ENCODE peak calls at places on chromosomes 1 and 21, in four cellular contexts. One of them, this sample, is unnamed.

GRCh38 chr1:65174585-65174984 is 26.6 kb downstream of the AK4 start:
- DNase-seq in K562: no peak
- DNase-seq in GM12878: peak; percentile 84
- DNase-seq in HepG2: no peak
- DNase-seq in this sample: no peak

GRCh38 chr1:56452027-56453011 is 127.0 kb downstream of the PLPP3 start:
- DNase-seq in K562: no peak
- DNase-seq in GM12878: no peak
- DNase-seq in HepG2: no peak
- DNase-seq in this sample: no peak

GRCh38 chr1:13543451-13543911 is 29.7 kb upstream of the LRRC38 start:
- DNase-seq in K562: no peak
- DNase-seq in GM12878: no peak
- DNase-seq in HepG2: no peak
- DNase-seq in this sample: no peak

GRCh38 chr1:223106856-223107255 is 36.2 kb downstream of the TLR5 start:
- DNase-seq in K562: no peak
- DNase-seq in GM12878: no peak
- DNase-seq in HepG2: no peak
- DNase-seq in this sample: no peak

GRCh38 chr1:237431448-237431847 is 389.5 kb downstream of the RYR2 start:
- DNase-seq in K562: no peak
- DNase-seq in GM12878: no peak
- DNase-seq in HepG2: no peak
- DNase-seq in this sample: no peak

GRCh38 chr1:218886472-218886871 is 287.2 kb upstream of the LYPLAL1 start:
- DNase-seq in K562: no peak
- DNase-seq in GM12878: no peak
- DNase-seq in HepG2: no peak
- DNase-seq in this sample: no peak

GRCh38 chr21:28832013-28832714 is 160.5 kb downstream of the LTN1 start:
- DNase-seq in K562: peak; percentile 15
- DNase-seq in GM12878: no peak
- DNase-seq in HepG2: peak; percentile 5
- DNase-seq in this sample: no peak

GRCh38 chr1:114107474-114108175 is 46.0 kb downstream of the SYT6 start:
- DNase-seq in K562: no peak
- DNase-seq in GM12878: no peak
- DNase-seq in HepG2: no peak
- DNase-seq in this sample: no peak

GRCh38 chr1:151611832-151612505 is at the start of gene SNX27:
- DNase-seq in K562: peak; percentile 94
- DNase-seq in GM12878: peak; percentile 72
- DNase-seq in HepG2: peak; percentile 92
- DNase-seq in this sample: peak; percentile 99

GRCh38 chr1:206534552-206534951 is 27.2 kb downstream of the RASSF5 start:
- DNase-seq in K562: no peak
- DNase-seq in GM12878: no peak
- DNase-seq in HepG2: no peak
- DNase-seq in this sample: no peak

GRCh38 chr21:44425895-44426662 is 29.2 kb upstream of the LRRC3 start:
- DNase-seq in K562: no peak
- DNase-seq in GM12878: no peak
- DNase-seq in HepG2: no peak
- DNase-seq in this sample: no peak

GRCh38 chr1:22851517-22851916 is 121.1 kb downstream of the LACTBL1 start:
- DNase-seq in K562: no peak
- DNase-seq in GM12878: no peak
- DNase-seq in HepG2: no peak
- DNase-seq in this sample: no peak

GRCh38 chr1:24925963-24926362 is 4.1 kb downstream of the RUNX3 start:
- DNase-seq in K562: no peak
- DNase-seq in GM12878: no peak
- DNase-seq in HepG2: no peak
- DNase-seq in this sample: no peak

GRCh38 chr1:114215426-114215825 is 61.8 kb upstream of the SYT6 start:
- DNase-seq in K562: no peak
- DNase-seq in GM12878: no peak
- DNase-seq in HepG2: no peak
- DNase-seq in this sample: no peak

GRCh38 chr1:30023300-30024022 is 699.9 kb downstream of the MATN1 start:
- DNase-seq in K562: no peak
- DNase-seq in GM12878: no peak
- DNase-seq in HepG2: no peak
- DNase-seq in this sample: no peak

GRCh38 chr1:58156124-58156468 is 390.4 kb downstream of the OMA1 start:
- DNase-seq in K562: no peak
- DNase-seq in GM12878: peak; percentile 9
- DNase-seq in HepG2: no peak
- DNase-seq in this sample: no peak

GRCh38 chr1:98398649-98399048 is 262.9 kb upstream of the SNX7 start:
- DNase-seq in K562: no peak
- DNase-seq in GM12878: no peak
- DNase-seq in HepG2: no peak
- DNase-seq in this sample: no peak

GRCh38 chr21:14842641-14843040 is 222.2 kb downstream of the NRIP1 start:
- DNase-seq in K562: no peak
- DNase-seq in GM12878: no peak
- DNase-seq in HepG2: no peak
- DNase-seq in this sample: no peak

GRCh38 chr1:116907351-116907750 is 2.4 kb upstream of the PTGFRN start:
- DNase-seq in K562: no peak
- DNase-seq in GM12878: no peak
- DNase-seq in HepG2: no peak
- DNase-seq in this sample: no peak

GRCh38 chr1:19786988-19787423 is 12.7 kb downstream of the TMCO4 start:
- DNase-seq in K562: no peak
- DNase-seq in GM12878: no peak
- DNase-seq in HepG2: no peak
- DNase-seq in this sample: peak; percentile 86

GRCh38 chr1:218851601-218852000 is 322.1 kb upstream of the LYPLAL1 start:
- DNase-seq in K562: no peak
- DNase-seq in GM12878: no peak
- DNase-seq in HepG2: no peak
- DNase-seq in this sample: no peak

GRCh38 chr1:175649416-175649815 is 94.0 kb downstream of the TNR start:
- DNase-seq in K562: no peak
- DNase-seq in GM12878: no peak
- DNase-seq in HepG2: no peak
- DNase-seq in this sample: peak; percentile 44

GRCh38 chr1:84370831-84371394 is 27.4 kb upstream of the DNASE2B start:
- DNase-seq in K562: no peak
- DNase-seq in GM12878: no peak
- DNase-seq in HepG2: no peak
- DNase-seq in this sample: no peak

GRCh38 chr1:160217466-160218165 is 12.4 kb downstream of the PEA15 start:
- DNase-seq in K562: no peak
- DNase-seq in GM12878: no peak
- DNase-seq in HepG2: peak; percentile 14
- DNase-seq in this sample: no peak

GRCh38 chr1:110433803-110434202 is 17.1 kb upstream of the PROK1 start:
- DNase-seq in K562: peak; percentile 80
- DNase-seq in GM12878: no peak
- DNase-seq in HepG2: peak; percentile 58
- DNase-seq in this sample: peak; percentile 80

GRCh38 chr1:29426701-29427279 is 190.5 kb downstream of the PTPRU start:
- DNase-seq in K562: no peak
- DNase-seq in GM12878: no peak
- DNase-seq in HepG2: no peak
- DNase-seq in this sample: no peak

GRCh38 chr1:30645807-30646206 is 77.6 kb downstream of the MATN1 start:
- DNase-seq in K562: no peak
- DNase-seq in GM12878: no peak
- DNase-seq in HepG2: no peak
- DNase-seq in this sample: no peak

GRCh38 chr21:44618504-44618903 is 6.6 kb downstream of the KRTAP10-8 start:
- DNase-seq in K562: no peak
- DNase-seq in GM12878: no peak
- DNase-seq in HepG2: peak; percentile 16
- DNase-seq in this sample: peak; percentile 57

GRCh38 chr1:93581917-93582850 is 99.5 kb downstream of the BCAR3 start:
- DNase-seq in K562: no peak
- DNase-seq in GM12878: no peak
- DNase-seq in HepG2: no peak
- DNase-seq in this sample: no peak

GRCh38 chr1:154856049-154856448 is 14.0 kb downstream of the KCNN3 start:
- DNase-seq in K562: no peak
- DNase-seq in GM12878: no peak
- DNase-seq in HepG2: no peak
- DNase-seq in this sample: peak; percentile 53

GRCh38 chr1:100354971-100355394 is 2.7 kb downstream of the CDC14A start:
- DNase-seq in K562: peak; percentile 64
- DNase-seq in GM12878: no peak
- DNase-seq in HepG2: peak; percentile 66
- DNase-seq in this sample: peak; percentile 39

GRCh38 chr1:91828583-91829281 is 57.2 kb downstream of the TGFBR3 start:
- DNase-seq in K562: no peak
- DNase-seq in GM12878: no peak
- DNase-seq in HepG2: no peak
- DNase-seq in this sample: no peak

GRCh38 chr1:92500552-92500951 is 13.8 kb upstream of the GFI1 start:
- DNase-seq in K562: no peak
- DNase-seq in GM12878: no peak
- DNase-seq in HepG2: no peak
- DNase-seq in this sample: no peak

GRCh38 chr1:3347257-3348020 is 107.0 kb upstream of the ARHGEF16 start:
- DNase-seq in K562: no peak
- DNase-seq in GM12878: no peak
- DNase-seq in HepG2: no peak
- DNase-seq in this sample: no peak

GRCh38 chr1:3348196-3348865 is 106.1 kb upstream of the ARHGEF16 start:
- DNase-seq in K562: no peak
- DNase-seq in GM12878: no peak
- DNase-seq in HepG2: no peak
- DNase-seq in this sample: no peak

GRCh38 chr1:3344395-3344794 is 110.1 kb upstream of the ARHGEF16 start:
- DNase-seq in K562: no peak
- DNase-seq in GM12878: no peak
- DNase-seq in HepG2: no peak
- DNase-seq in this sample: no peak

GRCh38 chr1:3346478-3346877 is 108.0 kb upstream of the ARHGEF16 start:
- DNase-seq in K562: no peak
- DNase-seq in GM12878: no peak
- DNase-seq in HepG2: no peak
- DNase-seq in this sample: no peak

DNA sequence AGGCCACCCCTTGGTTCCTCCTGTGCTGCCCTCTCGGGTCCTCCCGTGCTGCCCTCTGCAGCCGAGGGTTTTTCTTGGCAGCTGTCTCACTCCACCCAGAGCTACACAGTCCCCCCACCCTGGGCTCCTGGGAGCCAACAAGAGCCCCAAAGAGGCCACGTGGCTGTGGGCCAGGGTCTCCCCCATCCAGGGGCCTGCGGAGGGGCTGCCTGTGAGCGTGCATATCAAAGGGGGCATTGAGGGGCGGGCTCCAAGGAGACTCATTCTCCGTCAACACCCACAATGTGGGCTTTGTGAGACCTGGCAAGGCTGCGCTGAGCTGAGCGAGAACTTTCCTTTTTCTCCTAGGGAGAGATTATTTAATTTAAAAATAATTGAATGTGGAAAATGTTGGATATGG is 108.7 kb upstream of the ARHGEF16 start:
- DNase-seq in K562: no peak
- DNase-seq in GM12878: no peak
- DNase-seq in HepG2: no peak
- DNase-seq in this sample: no peak
- H3K79me2 ChIP-seq in K562: no peaks in the 10 kb centered on the region
- H3K79me2 ChIP-seq in GM12878: no peaks in the 10 kb centered on the region
- H3K79me2 ChIP-seq in HepG2: no peaks in the 10 kb centered on the region
- H3K79me2 ChIP-seq in this sample: no peaks in the 10 kb centered on the region

DNA sequence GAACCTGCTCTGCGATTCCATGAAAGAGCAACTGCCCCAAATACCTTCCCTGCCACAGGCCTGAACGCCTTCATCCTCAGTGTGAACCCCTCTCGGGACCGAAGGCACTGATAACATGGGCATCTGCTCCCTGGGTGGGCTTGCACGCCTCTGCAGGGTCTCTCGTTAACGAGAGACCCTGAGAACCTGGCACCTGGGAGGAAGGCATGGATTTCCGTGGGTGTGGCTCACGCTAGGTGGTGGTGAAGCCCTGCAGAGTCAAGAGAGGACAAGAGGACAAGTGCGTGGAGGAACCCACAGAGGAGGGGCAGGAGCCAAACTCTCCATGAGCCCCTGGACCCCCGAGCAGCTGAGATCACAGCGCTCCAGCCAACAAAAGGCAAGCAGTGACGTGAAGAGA is 26.8 kb upstream of the COL6A2 start:
- DNase-seq in K562: no peak
- DNase-seq in GM12878: no peak
- DNase-seq in HepG2: no peak
- DNase-seq in this sample: no peak
- TF ChIP-seq JUNB in K562: no peak
- TF ChIP-seq JUNB in GM12878: no peak
- TF ChIP-seq JUNB in HepG2: no peak
- TF ChIP-seq JUNB in this sample: no peak

DNA sequence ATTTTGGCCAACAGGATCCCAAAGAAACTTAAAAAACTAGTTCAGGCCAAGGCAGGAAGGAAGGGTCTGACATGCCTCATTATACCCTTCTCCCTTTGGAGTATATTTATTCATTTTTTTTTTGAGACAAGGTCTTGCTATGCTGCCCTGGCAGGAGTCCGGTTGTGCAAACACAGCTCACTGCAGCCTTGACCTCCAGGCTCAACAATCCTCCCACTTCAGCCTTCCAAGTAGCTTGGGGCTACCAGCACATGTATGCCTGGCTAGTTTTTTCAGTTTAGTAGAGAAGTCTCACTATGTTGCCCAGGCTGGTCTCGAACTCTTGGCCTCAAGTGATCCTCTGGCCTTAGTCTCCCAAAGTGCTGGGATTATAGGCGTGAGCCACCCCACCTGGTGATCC is 5.2 kb downstream of the YARS1 start:
- DNase-seq in K562: no peak
- DNase-seq in GM12878: no peak
- DNase-seq in HepG2: no peak
- DNase-seq in this sample: no peak
- H3K79me2 ChIP-seq in K562: peaks cover 92% of the 10 kb centered on the region
- H3K79me2 ChIP-seq in GM12878: peaks cover 68% of the 10 kb centered on the region
- H3K79me2 ChIP-seq in HepG2: peaks cover 63% of the 10 kb centered on the region
- H3K79me2 ChIP-seq in this sample: peaks cover 100% of the 10 kb centered on the region

DNA sequence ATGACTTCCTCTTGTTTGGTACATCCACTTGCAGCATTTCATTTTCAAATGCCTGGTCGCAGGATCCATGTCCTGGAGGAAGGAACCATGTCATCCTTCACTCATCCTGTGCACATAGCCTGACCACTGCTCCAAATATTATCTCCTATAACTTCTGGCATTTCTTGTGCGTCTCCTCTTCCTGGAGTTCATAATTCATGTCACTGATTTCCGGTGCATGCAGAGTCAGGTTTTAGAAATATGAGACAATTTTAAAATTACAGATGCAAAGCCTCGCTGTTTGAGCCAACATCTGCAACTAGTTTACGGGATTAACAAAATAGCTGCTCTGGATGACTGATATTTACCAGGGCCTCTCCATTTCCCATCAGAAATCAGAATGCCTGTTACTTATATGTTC is 268.1 kb downstream of the DNM3 start:
- DNase-seq in K562: no peak
- DNase-seq in GM12878: no peak
- DNase-seq in HepG2: no peak
- DNase-seq in this sample: no peak
- TF ChIP-seq JUNB in K562: no peak
- TF ChIP-seq JUNB in GM12878: no peak
- TF ChIP-seq JUNB in HepG2: no peak
- TF ChIP-seq JUNB in this sample: no peak

GRCh38 chr21:34858559-34858958 is 189.8 kb downstream of the CLIC6 start:
- DNase-seq in K562: no peak
- DNase-seq in GM12878: no peak
- DNase-seq in HepG2: no peak
- DNase-seq in this sample: no peak
- H3K79me2 ChIP-seq in K562: peaks cover 10% of the 10 kb centered on the region
- H3K79me2 ChIP-seq in GM12878: no peaks in the 10 kb centered on the region
- H3K79me2 ChIP-seq in HepG2: peaks cover 2% of the 10 kb centered on the region
- H3K79me2 ChIP-seq in this sample: no peaks in the 10 kb centered on the region